ENCODE peak calls at places on chromosomes 1 and 21, in nine cellular contexts. One of them, this sample, is unnamed.

GRCh38 chr1:116031299-116031698 is 55.0 kb downstream of the SLC22A15 start:
- DNase-seq in fibroblast of pulmonary artery: no peak
- DNase-seq in gastrocnemius medialis: no peak
- DNase-seq in psoas muscle: no peak
- DNase-seq in HCT116: no peak
- DNase-seq in fibroblast of mammary gland: no peak
- DNase-seq in AG04450: no peak
- DNase-seq in CD4-positive, alpha-beta memory T cell: no peak
- DNase-seq in right lobe of liver: no peak
- DNase-seq in this sample: no peak

GRCh38 chr1:66438062-66438970 is 95.6 kb upstream of the SGIP1 start:
- DNase-seq in fibroblast of pulmonary artery: no peak
- DNase-seq in gastrocnemius medialis: no peak
- DNase-seq in psoas muscle: no peak
- DNase-seq in HCT116: no peak
- DNase-seq in fibroblast of mammary gland: peak; percentile 33
- DNase-seq in AG04450: no peak
- DNase-seq in CD4-positive, alpha-beta memory T cell: no peak
- DNase-seq in right lobe of liver: no peak
- DNase-seq in this sample: no peak

GRCh38 chr1:50974618-50974935 is 4.5 kb downstream of the CDKN2C start:
- DNase-seq in fibroblast of pulmonary artery: no peak
- DNase-seq in gastrocnemius medialis: no peak
- DNase-seq in psoas muscle: no peak
- DNase-seq in HCT116: no peak
- DNase-seq in fibroblast of mammary gland: no peak
- DNase-seq in AG04450: no peak
- DNase-seq in CD4-positive, alpha-beta memory T cell: no peak
- DNase-seq in right lobe of liver: no peak
- DNase-seq in this sample: no peak

GRCh38 chr1:46558141-46558963 is 6.9 kb upstream of the KNCN start:
- DNase-seq in fibroblast of pulmonary artery: no peak
- DNase-seq in gastrocnemius medialis: no peak
- DNase-seq in psoas muscle: no peak
- DNase-seq in HCT116: no peak
- DNase-seq in fibroblast of mammary gland: no peak
- DNase-seq in AG04450: no peak
- DNase-seq in CD4-positive, alpha-beta memory T cell: no peak
- DNase-seq in right lobe of liver: no peak
- DNase-seq in this sample: no peak

GRCh38 chr1:23393706-23394105 is 24.1 kb upstream of the ZNF436 start:
- DNase-seq in fibroblast of pulmonary artery: peak; percentile 80
- DNase-seq in gastrocnemius medialis: no peak
- DNase-seq in psoas muscle: peak; percentile 74
- DNase-seq in HCT116: no peak
- DNase-seq in fibroblast of mammary gland: peak; percentile 94
- DNase-seq in AG04450: no peak
- DNase-seq in CD4-positive, alpha-beta memory T cell: no peak
- DNase-seq in right lobe of liver: peak; percentile 56
- DNase-seq in this sample: no peak

GRCh38 chr1:159853417-159853816 is 9.0 kb downstream of the VSIG8 start:
- DNase-seq in fibroblast of pulmonary artery: no peak
- DNase-seq in gastrocnemius medialis: no peak
- DNase-seq in psoas muscle: no peak
- DNase-seq in HCT116: no peak
- DNase-seq in fibroblast of mammary gland: no peak
- DNase-seq in AG04450: no peak
- DNase-seq in CD4-positive, alpha-beta memory T cell: no peak
- DNase-seq in right lobe of liver: no peak
- DNase-seq in this sample: no peak

GRCh38 chr21:42554251-42554937 is 40.7 kb downstream of the SLC37A1 start:
- DNase-seq in fibroblast of pulmonary artery: no peak
- DNase-seq in gastrocnemius medialis: peak; percentile 68
- DNase-seq in psoas muscle: no peak
- DNase-seq in HCT116: no peak
- DNase-seq in fibroblast of mammary gland: no peak
- DNase-seq in AG04450: no peak
- DNase-seq in CD4-positive, alpha-beta memory T cell: no peak
- DNase-seq in right lobe of liver: peak; percentile 24
- DNase-seq in this sample: no peak

GRCh38 chr21:34908424-34909055 is 140.6 kb downstream of the RUNX1 start:
- DNase-seq in fibroblast of pulmonary artery: peak; percentile 83
- DNase-seq in gastrocnemius medialis: no peak
- DNase-seq in psoas muscle: no peak
- DNase-seq in HCT116: no peak
- DNase-seq in fibroblast of mammary gland: peak; percentile 64
- DNase-seq in AG04450: no peak
- DNase-seq in CD4-positive, alpha-beta memory T cell: no peak
- DNase-seq in right lobe of liver: peak; percentile 78
- DNase-seq in this sample: no peak

GRCh38 chr1:193794239-193794638 is 607.8 kb upstream of the B3GALT2 start:
- DNase-seq in fibroblast of pulmonary artery: peak; percentile 48
- DNase-seq in gastrocnemius medialis: no peak
- DNase-seq in psoas muscle: no peak
- DNase-seq in HCT116: no peak
- DNase-seq in fibroblast of mammary gland: no peak
- DNase-seq in AG04450: no peak
- DNase-seq in CD4-positive, alpha-beta memory T cell: no peak
- DNase-seq in right lobe of liver: no peak
- DNase-seq in this sample: no peak

GRCh38 chr1:203796223-203796747 is 862 bp downstream of the ZBED6 start:
- DNase-seq in fibroblast of pulmonary artery: peak; percentile 33
- DNase-seq in gastrocnemius medialis: no peak
- DNase-seq in psoas muscle: no peak
- DNase-seq in HCT116: no peak
- DNase-seq in fibroblast of mammary gland: peak; percentile 33
- DNase-seq in AG04450: no peak
- DNase-seq in CD4-positive, alpha-beta memory T cell: peak; percentile 37
- DNase-seq in right lobe of liver: no peak
- DNase-seq in this sample: peak; percentile 45

GRCh38 chr1:245330951-245331350 is 176.2 kb downstream of the KIF26B start:
- DNase-seq in fibroblast of pulmonary artery: no peak
- DNase-seq in gastrocnemius medialis: no peak
- DNase-seq in psoas muscle: no peak
- DNase-seq in HCT116: no peak
- DNase-seq in fibroblast of mammary gland: no peak
- DNase-seq in AG04450: no peak
- DNase-seq in CD4-positive, alpha-beta memory T cell: no peak
- DNase-seq in right lobe of liver: no peak
- DNase-seq in this sample: no peak

GRCh38 chr1:54546651-54547348 is 1.2 kb upstream of the ACOT11 start:
- DNase-seq in fibroblast of pulmonary artery: no peak
- DNase-seq in gastrocnemius medialis: no peak
- DNase-seq in psoas muscle: no peak
- DNase-seq in HCT116: no peak
- DNase-seq in fibroblast of mammary gland: no peak
- DNase-seq in AG04450: no peak
- DNase-seq in CD4-positive, alpha-beta memory T cell: no peak
- DNase-seq in right lobe of liver: peak; percentile 39
- DNase-seq in this sample: no peak

GRCh38 chr1:228315484-228315944 is 91.1 kb downstream of the TRIM11 start:
- DNase-seq in fibroblast of pulmonary artery: no peak
- DNase-seq in gastrocnemius medialis: peak; percentile 23
- DNase-seq in psoas muscle: no peak
- DNase-seq in HCT116: no peak
- DNase-seq in fibroblast of mammary gland: no peak
- DNase-seq in AG04450: no peak
- DNase-seq in CD4-positive, alpha-beta memory T cell: no peak
- DNase-seq in right lobe of liver: no peak
- DNase-seq in this sample: no peak

GRCh38 chr1:64871256-64871655 is 95.1 kb downstream of the JAK1 start:
- DNase-seq in fibroblast of pulmonary artery: no peak
- DNase-seq in gastrocnemius medialis: no peak
- DNase-seq in psoas muscle: no peak
- DNase-seq in HCT116: no peak
- DNase-seq in fibroblast of mammary gland: no peak
- DNase-seq in AG04450: no peak
- DNase-seq in CD4-positive, alpha-beta memory T cell: no peak
- DNase-seq in right lobe of liver: no peak
- DNase-seq in this sample: no peak

GRCh38 chr1:223810586-223810985 is 35.2 kb downstream of the TP53BP2 start:
- DNase-seq in fibroblast of pulmonary artery: no peak
- DNase-seq in gastrocnemius medialis: no peak
- DNase-seq in psoas muscle: no peak
- DNase-seq in HCT116: no peak
- DNase-seq in fibroblast of mammary gland: peak; percentile 18
- DNase-seq in AG04450: no peak
- DNase-seq in CD4-positive, alpha-beta memory T cell: no peak
- DNase-seq in right lobe of liver: no peak
- DNase-seq in this sample: no peak

GRCh38 chr1:178937770-178938169 is 66.9 kb upstream of the ANGPTL1 start:
- DNase-seq in fibroblast of pulmonary artery: no peak
- DNase-seq in gastrocnemius medialis: no peak
- DNase-seq in psoas muscle: no peak
- DNase-seq in HCT116: no peak
- DNase-seq in fibroblast of mammary gland: no peak
- DNase-seq in AG04450: no peak
- DNase-seq in CD4-positive, alpha-beta memory T cell: no peak
- DNase-seq in right lobe of liver: no peak
- DNase-seq in this sample: no peak

DNA sequence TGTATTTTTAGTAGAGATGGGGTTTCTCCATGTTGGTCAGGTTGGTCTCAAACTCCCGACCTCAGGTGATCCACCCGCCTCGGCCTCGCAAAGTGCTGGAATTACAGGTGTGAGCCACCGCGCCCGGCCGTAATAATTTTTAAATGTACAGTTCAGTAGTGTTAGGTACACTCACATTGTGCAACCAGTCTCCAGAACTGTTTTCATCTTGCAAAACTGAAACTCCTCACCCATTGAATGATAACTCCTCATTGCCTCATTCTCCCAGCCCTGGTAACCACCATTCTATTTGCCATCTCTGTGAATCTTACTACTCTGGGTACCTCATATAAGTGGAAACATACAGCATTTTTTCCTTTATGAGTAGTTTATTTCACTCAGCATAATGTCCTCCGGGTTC is 3.4 kb downstream of the NLRP3 start:
- DNase-seq in fibroblast of pulmonary artery: no peak
- DNase-seq in gastrocnemius medialis: no peak
- DNase-seq in psoas muscle: no peak
- DNase-seq in HCT116: no peak
- DNase-seq in fibroblast of mammary gland: no peak
- DNase-seq in AG04450: no peak
- DNase-seq in CD4-positive, alpha-beta memory T cell: no peak
- DNase-seq in right lobe of liver: no peak
- DNase-seq in this sample: no peak
- H3K4me3 ChIP-seq in fibroblast of pulmonary artery: no peak overlapping the region
- H3K4me3 ChIP-seq in gastrocnemius medialis: no peak overlapping the region
- H3K4me3 ChIP-seq in psoas muscle: no peak overlapping the region
- H3K4me3 ChIP-seq in HCT116: no peak overlapping the region
- H3K4me3 ChIP-seq in fibroblast of mammary gland: no peak overlapping the region
- H3K4me3 ChIP-seq in AG04450: no peak overlapping the region
- H3K4me3 ChIP-seq in CD4-positive, alpha-beta memory T cell: no peak overlapping the region
- H3K4me3 ChIP-seq in right lobe of liver: no peak overlapping the region
- H3K4me3 ChIP-seq in this sample: no peak overlapping the region

GRCh38 chr1:108854226-108855019 is 2.5 kb downstream of the AKNAD1 start:
- DNase-seq in fibroblast of pulmonary artery: no peak
- DNase-seq in gastrocnemius medialis: no peak
- DNase-seq in psoas muscle: no peak
- DNase-seq in HCT116: no peak
- DNase-seq in fibroblast of mammary gland: peak; percentile 61
- DNase-seq in AG04450: no peak
- DNase-seq in CD4-positive, alpha-beta memory T cell: no peak
- DNase-seq in right lobe of liver: no peak
- DNase-seq in this sample: no peak
- H3K4me3 ChIP-seq in fibroblast of pulmonary artery: no peak overlapping the region
- H3K4me3 ChIP-seq in gastrocnemius medialis: no peak overlapping the region
- H3K4me3 ChIP-seq in psoas muscle: no peak overlapping the region
- H3K4me3 ChIP-seq in HCT116: no peak overlapping the region
- H3K4me3 ChIP-seq in fibroblast of mammary gland: no peak overlapping the region
- H3K4me3 ChIP-seq in AG04450: no peak overlapping the region
- H3K4me3 ChIP-seq in CD4-positive, alpha-beta memory T cell: no peak overlapping the region
- H3K4me3 ChIP-seq in right lobe of liver: no peak overlapping the region
- H3K4me3 ChIP-seq in this sample: no peak overlapping the region

GRCh38 chr1:173554089-173554488 is 48.8 kb downstream of the SLC9C2 start:
- DNase-seq in fibroblast of pulmonary artery: no peak
- DNase-seq in gastrocnemius medialis: no peak
- DNase-seq in psoas muscle: no peak
- DNase-seq in HCT116: no peak
- DNase-seq in fibroblast of mammary gland: no peak
- DNase-seq in AG04450: no peak
- DNase-seq in CD4-positive, alpha-beta memory T cell: no peak
- DNase-seq in right lobe of liver: no peak
- DNase-seq in this sample: no peak
- H3K4me3 ChIP-seq in fibroblast of pulmonary artery: no peak overlapping the region
- H3K4me3 ChIP-seq in gastrocnemius medialis: no peak overlapping the region
- H3K4me3 ChIP-seq in psoas muscle: no peak overlapping the region
- H3K4me3 ChIP-seq in HCT116: no peak overlapping the region
- H3K4me3 ChIP-seq in fibroblast of mammary gland: no peak overlapping the region
- H3K4me3 ChIP-seq in AG04450: no peak overlapping the region
- H3K4me3 ChIP-seq in CD4-positive, alpha-beta memory T cell: no peak overlapping the region
- H3K4me3 ChIP-seq in right lobe of liver: no peak overlapping the region
- H3K4me3 ChIP-seq in this sample: no peak overlapping the region

GRCh38 chr1:226865590-226865989 is 4.8 kb upstream of the PSEN2 start:
- DNase-seq in fibroblast of pulmonary artery: no peak
- DNase-seq in gastrocnemius medialis: no peak
- DNase-seq in psoas muscle: no peak
- DNase-seq in HCT116: no peak
- DNase-seq in fibroblast of mammary gland: no peak
- DNase-seq in AG04450: no peak
- DNase-seq in CD4-positive, alpha-beta memory T cell: no peak
- DNase-seq in right lobe of liver: no peak
- DNase-seq in this sample: no peak

GRCh38 chr1:226862900-226863299 is 7.5 kb upstream of the PSEN2 start:
- DNase-seq in fibroblast of pulmonary artery: peak; percentile 75
- DNase-seq in gastrocnemius medialis: no peak
- DNase-seq in psoas muscle: no peak
- DNase-seq in HCT116: no peak
- DNase-seq in fibroblast of mammary gland: peak; percentile 85
- DNase-seq in AG04450: no peak
- DNase-seq in CD4-positive, alpha-beta memory T cell: no peak
- DNase-seq in right lobe of liver: no peak
- DNase-seq in this sample: no peak

GRCh38 chr1:226867461-226868054 is 2.9 kb upstream of the PSEN2 start:
- DNase-seq in fibroblast of pulmonary artery: no peak
- DNase-seq in gastrocnemius medialis: no peak
- DNase-seq in psoas muscle: no peak
- DNase-seq in HCT116: no peak
- DNase-seq in fibroblast of mammary gland: no peak
- DNase-seq in AG04450: no peak
- DNase-seq in CD4-positive, alpha-beta memory T cell: no peak
- DNase-seq in right lobe of liver: no peak
- DNase-seq in this sample: no peak

GRCh38 chr1:226863446-226863845 is 7.0 kb upstream of the PSEN2 start:
- DNase-seq in fibroblast of pulmonary artery: peak; percentile 43
- DNase-seq in gastrocnemius medialis: peak; percentile 28
- DNase-seq in psoas muscle: no peak
- DNase-seq in HCT116: no peak
- DNase-seq in fibroblast of mammary gland: peak; percentile 93
- DNase-seq in AG04450: no peak
- DNase-seq in CD4-positive, alpha-beta memory T cell: no peak
- DNase-seq in right lobe of liver: no peak
- DNase-seq in this sample: no peak

DNA sequence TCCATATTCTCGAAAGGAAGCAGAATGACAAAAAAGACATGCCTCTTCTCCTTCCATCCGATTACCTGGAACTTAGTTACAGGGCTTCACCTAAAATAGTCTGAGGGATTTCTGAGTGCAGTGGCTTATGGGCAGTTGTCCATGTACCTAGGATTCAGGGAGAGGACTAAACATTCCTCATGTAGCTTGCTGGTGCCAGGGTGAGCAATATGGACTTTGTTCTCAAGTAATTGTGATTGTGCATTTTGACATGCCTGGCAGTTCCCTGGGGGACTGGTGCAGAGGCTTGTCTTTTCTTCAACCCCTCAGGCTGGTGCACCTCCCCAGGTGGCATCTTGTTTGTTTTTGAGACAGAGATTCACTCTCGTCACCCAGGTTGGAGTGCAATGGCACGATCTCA is 6.1 kb upstream of the PSEN2 start:
- DNase-seq in fibroblast of pulmonary artery: no peak
- DNase-seq in gastrocnemius medialis: no peak
- DNase-seq in psoas muscle: no peak
- DNase-seq in HCT116: no peak
- DNase-seq in fibroblast of mammary gland: no peak
- DNase-seq in AG04450: no peak
- DNase-seq in CD4-positive, alpha-beta memory T cell: no peak
- DNase-seq in right lobe of liver: no peak
- DNase-seq in this sample: no peak
- H3K4me3 ChIP-seq in fibroblast of pulmonary artery: no peak overlapping the region
- H3K4me3 ChIP-seq in gastrocnemius medialis: no peak overlapping the region
- H3K4me3 ChIP-seq in psoas muscle: no peak overlapping the region
- H3K4me3 ChIP-seq in HCT116: no peak overlapping the region
- H3K4me3 ChIP-seq in fibroblast of mammary gland: no peak overlapping the region
- H3K4me3 ChIP-seq in AG04450: no peak overlapping the region
- H3K4me3 ChIP-seq in CD4-positive, alpha-beta memory T cell: no peak overlapping the region
- H3K4me3 ChIP-seq in right lobe of liver: no peak overlapping the region
- H3K4me3 ChIP-seq in this sample: no peak overlapping the region

This sample was measured in GM12865.